ENCODE peak calls at places on chromosomes 2 and 18, in six cellular contexts. One of them, this sample, is unnamed.
A peak's percentile ranks its signal among the peaks of the same experiment; 100 is the strongest.

GRCh38 chr2:71692621-71693277 is 239.4 kb downstream of the DYSF start:
- DNase-seq in heart right ventricle: no peak
- DNase-seq in lower lobe of right lung: no peak
- DNase-seq in ovary: peak; percentile 5
- DNase-seq in GM23248: no peak
- DNase-seq in IMR-90: no peak
- DNase-seq in this sample: no peak

GRCh38 chr2:97718051-97718882 is 4.9 kb downstream of the ZAP70 start:
- DNase-seq in heart right ventricle: no peak
- DNase-seq in lower lobe of right lung: no peak
- DNase-seq in ovary: no peak
- DNase-seq in GM23248: no peak
- DNase-seq in IMR-90: no peak
- DNase-seq in this sample: no peak

GRCh38 chr2:37323770-37324535 is 680 bp downstream of the PRKD3 start:
- DNase-seq in heart right ventricle: peak; percentile 40
- DNase-seq in lower lobe of right lung: peak; percentile 58
- DNase-seq in ovary: peak; percentile 66
- DNase-seq in GM23248: peak; percentile 61
- DNase-seq in IMR-90: peak; percentile 31
- DNase-seq in this sample: peak; percentile 71

GRCh38 chr2:25250331-25251031 is 82.1 kb upstream of the POMC start:
- DNase-seq in heart right ventricle: no peak
- DNase-seq in lower lobe of right lung: no peak
- DNase-seq in ovary: no peak
- DNase-seq in GM23248: peak; percentile 6
- DNase-seq in IMR-90: peak; percentile 92
- DNase-seq in this sample: peak; percentile 51

GRCh38 chr2:162890690-162891311 is 52.2 kb upstream of the KCNH7 start:
- DNase-seq in heart right ventricle: no peak
- DNase-seq in lower lobe of right lung: no peak
- DNase-seq in ovary: no peak
- DNase-seq in GM23248: peak; percentile 85
- DNase-seq in IMR-90: peak; percentile 40
- DNase-seq in this sample: no peak

GRCh38 chr2:119231975-119232665 is 8.5 kb downstream of the STEAP3 start:
- DNase-seq in heart right ventricle: no peak
- DNase-seq in lower lobe of right lung: no peak
- DNase-seq in ovary: no peak
- DNase-seq in GM23248: peak; percentile 84
- DNase-seq in IMR-90: peak; percentile 74
- DNase-seq in this sample: no peak

GRCh38 chr2:166539340-166540162 is 45.5 kb upstream of the SCN7A start:
- DNase-seq in heart right ventricle: no peak
- DNase-seq in lower lobe of right lung: no peak
- DNase-seq in ovary: no peak
- DNase-seq in GM23248: peak; percentile 63
- DNase-seq in IMR-90: peak; percentile 84
- DNase-seq in this sample: no peak

GRCh38 chr2:182597570-182597969 is 118.5 kb upstream of the DNAJC10 start:
- DNase-seq in heart right ventricle: no peak
- DNase-seq in lower lobe of right lung: no peak
- DNase-seq in ovary: no peak
- DNase-seq in GM23248: no peak
- DNase-seq in IMR-90: no peak
- DNase-seq in this sample: no peak

GRCh38 chr2:235551965-235552364 is 58.1 kb downstream of the AGAP1 start:
- DNase-seq in heart right ventricle: peak; percentile 40
- DNase-seq in lower lobe of right lung: peak; percentile 60
- DNase-seq in ovary: peak; percentile 59
- DNase-seq in GM23248: peak; percentile 53
- DNase-seq in IMR-90: peak; percentile 48
- DNase-seq in this sample: peak; percentile 79

GRCh38 chr2:230692760-230693159 is 19.9 kb upstream of the CAB39 start:
- DNase-seq in heart right ventricle: no peak
- DNase-seq in lower lobe of right lung: no peak
- DNase-seq in ovary: no peak
- DNase-seq in GM23248: peak; percentile 50
- DNase-seq in IMR-90: peak; percentile 73
- DNase-seq in this sample: no peak

GRCh38 chr18:58298251-58299134 is 254.5 kb downstream of the NEDD4L start:
- DNase-seq in heart right ventricle: no peak
- DNase-seq in lower lobe of right lung: no peak
- DNase-seq in ovary: no peak
- DNase-seq in GM23248: peak; percentile 72
- DNase-seq in IMR-90: peak; percentile 37
- DNase-seq in this sample: no peak

GRCh38 chr2:208304157-208304556 is 38.1 kb downstream of the PIKFYVE start:
- DNase-seq in heart right ventricle: no peak
- DNase-seq in lower lobe of right lung: no peak
- DNase-seq in ovary: no peak
- DNase-seq in GM23248: no peak
- DNase-seq in IMR-90: no peak
- DNase-seq in this sample: no peak

GRCh38 chr2:216650607-216651229 is 17.5 kb downstream of the IGFBP2 start:
- DNase-seq in heart right ventricle: no peak
- DNase-seq in lower lobe of right lung: no peak
- DNase-seq in ovary: no peak
- DNase-seq in GM23248: no peak
- DNase-seq in IMR-90: no peak
- DNase-seq in this sample: no peak

GRCh38 chr2:159114835-159115234 is 146.4 kb downstream of the TANC1 start:
- DNase-seq in heart right ventricle: no peak
- DNase-seq in lower lobe of right lung: no peak
- DNase-seq in ovary: no peak
- DNase-seq in GM23248: no peak
- DNase-seq in IMR-90: no peak
- DNase-seq in this sample: no peak

GRCh38 chr2:72146357-72147302 is 1.0 kb downstream of the CYP26B1 start:
- DNase-seq in heart right ventricle: no peak
- DNase-seq in lower lobe of right lung: peak; percentile 30
- DNase-seq in ovary: peak; percentile 23
- DNase-seq in GM23248: no peak
- DNase-seq in IMR-90: no peak
- DNase-seq in this sample: peak; percentile 72

GRCh38 chr2:54084600-54084999 is 30.8 kb upstream of the ACYP2 start:
- DNase-seq in heart right ventricle: no peak
- DNase-seq in lower lobe of right lung: no peak
- DNase-seq in ovary: no peak
- DNase-seq in GM23248: peak; percentile 39
- DNase-seq in IMR-90: peak; percentile 17
- DNase-seq in this sample: no peak

GRCh38 chr18:6199777-6200176 is 214.9 kb downstream of the L3MBTL4 start:
- DNase-seq in heart right ventricle: no peak
- DNase-seq in lower lobe of right lung: no peak
- DNase-seq in ovary: no peak
- DNase-seq in GM23248: no peak
- DNase-seq in IMR-90: no peak
- DNase-seq in this sample: no peak

GRCh38 chr2:231807020-231807419 is 20.8 kb downstream of the COPS7B start:
- DNase-seq in heart right ventricle: no peak
- DNase-seq in lower lobe of right lung: no peak
- DNase-seq in ovary: no peak
- DNase-seq in GM23248: no peak
- DNase-seq in IMR-90: no peak
- DNase-seq in this sample: no peak

GRCh38 chr2:105313877-105314276 is 15.7 kb downstream of the TGFBRAP1 start:
- DNase-seq in heart right ventricle: no peak
- DNase-seq in lower lobe of right lung: no peak
- DNase-seq in ovary: no peak
- DNase-seq in GM23248: no peak
- DNase-seq in IMR-90: no peak
- DNase-seq in this sample: no peak

GRCh38 chr2:204019572-204020501 is 83.3 kb downstream of the ICOS start:
- DNase-seq in heart right ventricle: no peak
- DNase-seq in lower lobe of right lung: no peak
- DNase-seq in ovary: no peak
- DNase-seq in GM23248: peak; percentile 69
- DNase-seq in IMR-90: peak; percentile 25
- DNase-seq in this sample: no peak

GRCh38 chr18:77131100-77131651 is 1.4 kb downstream of the MBP start:
- DNase-seq in heart right ventricle: peak; percentile 45
- DNase-seq in lower lobe of right lung: peak; percentile 88
- DNase-seq in ovary: peak; percentile 56
- DNase-seq in GM23248: no peak
- DNase-seq in IMR-90: no peak
- DNase-seq in this sample: peak; percentile 81

GRCh38 chr2:105307550-105307949 is 22.0 kb downstream of the TGFBRAP1 start:
- DNase-seq in heart right ventricle: no peak
- DNase-seq in lower lobe of right lung: no peak
- DNase-seq in ovary: no peak
- DNase-seq in GM23248: no peak
- DNase-seq in IMR-90: no peak
- DNase-seq in this sample: no peak

GRCh38 chr2:55338268-55338667 is 69.2 kb upstream of the MTIF2 start:
- DNase-seq in heart right ventricle: no peak
- DNase-seq in lower lobe of right lung: no peak
- DNase-seq in ovary: no peak
- DNase-seq in GM23248: peak; percentile 48
- DNase-seq in IMR-90: peak; percentile 67
- DNase-seq in this sample: no peak

DNA sequence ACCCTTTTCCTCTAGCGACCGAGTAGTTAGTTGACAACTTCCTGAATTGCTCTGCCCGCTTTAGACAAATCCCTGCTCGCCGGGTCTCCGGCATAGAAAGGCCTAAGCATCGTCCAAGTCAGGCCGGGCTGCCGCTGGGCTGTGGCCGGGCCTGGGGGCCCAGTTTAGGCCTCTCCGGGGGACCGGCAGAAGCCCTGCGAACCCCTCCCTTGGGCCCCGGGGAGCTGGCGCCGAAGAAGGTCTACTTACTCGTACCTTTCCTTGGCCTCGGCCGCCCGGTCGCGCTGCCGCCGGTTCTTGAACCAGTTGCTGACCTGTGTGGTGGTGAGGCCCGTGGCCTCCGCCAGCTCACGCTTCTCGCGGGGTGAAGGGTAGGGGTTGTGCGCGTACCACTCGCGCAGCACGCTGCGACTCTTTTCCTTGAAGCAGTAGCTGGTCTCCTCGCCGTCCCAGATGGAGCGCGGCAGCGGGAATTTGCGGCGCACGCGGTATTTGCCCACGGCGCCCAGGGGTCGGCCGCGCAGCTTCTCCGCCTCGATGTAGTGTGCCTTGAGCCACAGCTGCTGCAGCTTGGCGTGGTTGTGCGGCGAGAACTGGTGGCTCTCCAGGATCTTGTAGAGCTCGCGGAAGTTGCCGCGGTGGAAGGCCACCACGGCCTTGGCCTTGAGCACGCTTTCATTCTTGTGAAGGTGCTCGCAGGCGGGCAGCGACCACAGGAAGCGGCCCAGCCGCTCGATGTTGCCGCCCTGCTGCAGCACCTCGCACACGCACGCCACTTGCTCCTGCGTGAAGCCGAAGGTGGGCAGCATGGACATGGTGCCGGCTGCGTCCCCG is 739 bp downstream of the SIX2 start:
- DNase-seq in heart right ventricle: peak; percentile 31
- DNase-seq in lower lobe of right lung: no peak
- DNase-seq in ovary: no peak
- DNase-seq in GM23248: peak; percentile 41
- DNase-seq in IMR-90: peak; percentile 2
- DNase-seq in this sample: peak; percentile 74
- H3K4me1 ChIP-seq in heart right ventricle: peaks cover 50% of the 10 kb centered on the region
- H3K4me1 ChIP-seq in lower lobe of right lung: peaks cover 50% of the 10 kb centered on the region
- H3K4me1 ChIP-seq in ovary: peaks cover 9% of the 10 kb centered on the region
- H3K4me1 ChIP-seq in GM23248: peaks cover 2% of the 10 kb centered on the region
- H3K4me1 ChIP-seq in IMR-90: peaks cover 6% of the 10 kb centered on the region
- H3K4me1 ChIP-seq in this sample: peaks cover 9% of the 10 kb centered on the region

GRCh38 chr2:237863659-237864029 is 4.2 kb downstream of the RAMP1 start:
- DNase-seq in heart right ventricle: no peak
- DNase-seq in lower lobe of right lung: no peak
- DNase-seq in ovary: no peak
- DNase-seq in GM23248: no peak
- DNase-seq in IMR-90: no peak
- DNase-seq in this sample: no peak

GRCh38 chr2:237864940-237865622 is 5.7 kb downstream of the RAMP1 start:
- DNase-seq in heart right ventricle: no peak
- DNase-seq in lower lobe of right lung: no peak
- DNase-seq in ovary: peak; percentile 64
- DNase-seq in GM23248: peak; percentile 37
- DNase-seq in IMR-90: peak; percentile 70
- DNase-seq in this sample: no peak

GRCh38 chr2:237863102-237863511 is 3.7 kb downstream of the RAMP1 start:
- DNase-seq in heart right ventricle: no peak
- DNase-seq in lower lobe of right lung: no peak
- DNase-seq in ovary: no peak
- DNase-seq in GM23248: no peak
- DNase-seq in IMR-90: no peak
- DNase-seq in this sample: no peak

GRCh38 chr2:237865623-237866041 is 6.2 kb downstream of the RAMP1 start:
- DNase-seq in heart right ventricle: no peak
- DNase-seq in lower lobe of right lung: no peak
- DNase-seq in ovary: no peak
- DNase-seq in GM23248: no peak
- DNase-seq in IMR-90: no peak
- DNase-seq in this sample: no peak

GRCh38 chr2:237864030-237864931 is 4.9 kb downstream of the RAMP1 start:
- DNase-seq in heart right ventricle: no peak
- DNase-seq in lower lobe of right lung: no peak
- DNase-seq in ovary: no peak
- DNase-seq in GM23248: no peak
- DNase-seq in IMR-90: no peak
- DNase-seq in this sample: no peak
- H3K4me3 ChIP-seq in heart right ventricle: no peak overlapping the region
- H3K4me3 ChIP-seq in lower lobe of right lung: no peak overlapping the region
- H3K4me3 ChIP-seq in ovary: peak overlapping the region; percentile 4
- H3K4me3 ChIP-seq in GM23248: no peak overlapping the region
- H3K4me3 ChIP-seq in IMR-90: no peak overlapping the region
- H3K4me3 ChIP-seq in this sample: no peak overlapping the region

DNA sequence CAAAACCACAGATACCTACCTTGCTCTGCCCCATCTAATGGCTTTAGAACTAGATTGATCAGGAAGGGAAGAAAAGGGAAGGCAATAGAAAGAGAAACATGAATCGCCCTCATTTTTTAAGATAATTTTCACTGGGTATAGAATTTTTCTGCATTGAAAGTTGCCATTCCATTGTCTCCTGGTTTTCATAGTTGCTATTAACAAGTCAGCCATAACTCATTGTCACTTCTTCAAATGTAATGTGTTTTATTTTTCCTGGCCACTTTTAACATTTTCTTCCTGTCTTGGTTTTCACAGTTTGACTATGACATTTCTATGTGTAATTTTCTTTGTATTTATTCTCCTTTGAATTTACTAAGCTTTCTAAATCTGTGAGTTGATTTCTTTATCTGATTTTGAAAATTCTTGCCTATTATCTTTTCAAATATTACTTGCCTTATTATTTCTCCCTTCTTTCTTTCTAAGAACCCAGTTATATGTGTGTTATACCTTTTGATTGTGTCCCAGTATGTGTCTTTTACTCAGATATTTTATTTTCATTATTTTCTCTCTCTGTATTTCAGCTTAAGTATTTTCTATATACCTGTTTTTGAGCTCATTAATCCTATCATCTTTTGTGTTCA is 85.5 kb upstream of the GLI2 start:
- DNase-seq in heart right ventricle: no peak
- DNase-seq in lower lobe of right lung: no peak
- DNase-seq in ovary: no peak
- DNase-seq in GM23248: peak; percentile 29
- DNase-seq in IMR-90: no peak
- DNase-seq in this sample: no peak
- H3K9me3 ChIP-seq in heart right ventricle: peaks cover 14% of the 10 kb centered on the region
- H3K9me3 ChIP-seq in lower lobe of right lung: peaks cover 14% of the 10 kb centered on the region
- H3K9me3 ChIP-seq in ovary: no peaks in the 10 kb centered on the region
- H3K9me3 ChIP-seq in GM23248: no peaks in the 10 kb centered on the region
- H3K9me3 ChIP-seq in IMR-90: peaks cover 18% of the 10 kb centered on the region
- H3K9me3 ChIP-seq in this sample: peaks cover 3% of the 10 kb centered on the region

GRCh38 chr2:217941886-217942728 is 60.7 kb downstream of the TNS1 start:
- DNase-seq in heart right ventricle: no peak
- DNase-seq in lower lobe of right lung: no peak
- DNase-seq in ovary: peak; percentile 46
- DNase-seq in GM23248: no peak
- DNase-seq in IMR-90: no peak
- DNase-seq in this sample: no peak
- H3K4me1 ChIP-seq in heart right ventricle: peaks cover 77% of the 10 kb centered on the region
- H3K4me1 ChIP-seq in lower lobe of right lung: peaks cover 65% of the 10 kb centered on the region
- H3K4me1 ChIP-seq in ovary: peaks cover 29% of the 10 kb centered on the region
- H3K4me1 ChIP-seq in GM23248: peaks cover 53% of the 10 kb centered on the region
- H3K4me1 ChIP-seq in IMR-90: peaks cover 36% of the 10 kb centered on the region
- H3K4me1 ChIP-seq in this sample: peaks cover 30% of the 10 kb centered on the region

This sample was measured in right cardiac atrium.